ENCODE peak calls at places on chromosomes 1 and 21, in seven cellular contexts. B is left lung; V is K562; K is CD8-positive, alpha-beta T cell; S is sigmoid colon; O is GM23338; N is psoas muscle. P is an unnamed sample. For H3K4me1, the result is how much of the 10 kb centered on the place peaks cover.

GRCh38 chr1:2335721-2336475 is 55.5 kb downstream of the MORN1 start:
- DNase-seq in K (no peak), V (no peak), O (no peak), N (no peak), B (no peak), S (no peak), P (no peak)

GRCh38 chr1:224733021-224733911 is 117.1 kb downstream of the CNIH3 start:
- DNase-seq in K (no peak), N (peak), O (no peak), S (no peak), V (no peak), B (no peak), P (peak)

GRCh38 chr1:170290226-170290625 is 144.5 kb downstream of the NTMT2 start:
- DNase-seq in B (no peak), V (no peak), O (no peak), N (no peak), S (no peak), K (no peak), P (no peak)

GRCh38 chr1:18637553-18637960 is 6.9 kb downstream of the PAX7 start:
- DNase-seq in B (no peak), V (no peak), O (peak), K (no peak), S (no peak), N (no peak), P (no peak)

GRCh38 chr1:101268893-101269292 is 32.1 kb downstream of the S1PR1 start:
- DNase-seq in N (no peak), V (no peak), S (no peak), B (no peak), O (no peak), K (no peak), P (no peak)

GRCh38 chr1:57835620-57836019 is 411.8 kb upstream of the DAB1 start:
- DNase-seq in V (no peak), S (no peak), N (no peak), B (no peak), K (no peak), O (peak), P (no peak)

GRCh38 chr1:51301152-51301843 is 29.1 kb downstream of the TTC39A start:
- DNase-seq in V (no peak), S (peak), B (no peak), K (no peak), N (no peak), O (no peak), P (no peak)

GRCh38 chr1:147273409-147274307 is 31.2 kb downstream of the CHD1L start:
- DNase-seq in S (no peak), V (peak), O (peak), B (no peak), N (no peak), K (peak), P (peak)

GRCh38 chr21:42570841-42571387 is 57.3 kb downstream of the SLC37A1 start:
- DNase-seq in O (peak), V (no peak), K (no peak), N (peak), B (peak), S (peak), P (peak)

GRCh38 chr1:201356701-201357100 is 20.8 kb downstream of the TNNT2 start:
- DNase-seq in B (no peak), N (peak), S (no peak), O (no peak), V (no peak), K (no peak), P (no peak)

GRCh38 chr1:155976913-155977606 is 1.3 kb downstream of the ARHGEF2 start:
- DNase-seq in N (no peak), B (no peak), O (no peak), K (no peak), V (no peak), S (no peak), P (peak)
- H3K4me1 ChIP-seq in N (half or more), B (half or more), O (half or more), K (half or more), V (half or more), S (half or more), P (under half)

DNA sequence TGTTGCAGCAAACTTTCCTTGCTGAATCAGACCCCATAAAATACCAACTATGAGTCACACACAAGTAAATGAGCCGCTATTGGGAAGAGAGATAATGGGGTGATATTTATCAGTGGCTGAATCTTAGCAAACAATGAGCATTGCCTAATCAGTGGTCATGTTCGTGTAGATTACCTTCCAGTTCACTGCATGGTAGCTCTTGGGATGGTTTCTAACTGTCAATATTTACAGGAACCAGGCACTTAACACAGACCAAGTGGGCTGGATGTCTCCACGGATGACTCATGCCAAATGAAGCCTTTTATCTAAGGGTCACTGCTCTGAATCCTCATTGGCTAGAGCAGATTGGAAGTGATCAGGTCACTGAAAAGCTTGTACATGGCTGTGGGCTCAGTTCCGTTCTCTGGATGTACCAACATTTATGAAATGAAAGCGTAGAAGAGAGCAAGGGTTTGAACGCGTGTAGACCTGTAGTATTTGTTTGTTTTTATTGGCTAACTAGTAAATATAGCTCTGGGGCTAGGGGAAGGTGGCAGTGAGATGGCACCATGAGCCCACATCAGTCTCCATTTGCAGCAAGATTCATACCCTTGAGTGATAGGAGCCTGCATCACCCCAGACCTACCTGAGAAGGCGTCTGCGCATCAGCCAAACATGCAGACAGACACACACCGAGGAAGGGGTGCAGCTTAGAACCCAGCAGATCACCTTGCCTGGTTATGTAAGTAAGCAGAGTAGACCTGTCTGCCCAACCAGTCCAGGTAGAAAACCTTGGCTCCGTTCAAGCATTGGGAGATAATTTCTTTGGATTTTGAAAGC is 153.3 kb downstream of the TOMM20 start:
- DNase-seq in B (no peak), O (no peak), V (peak), K (no peak), N (no peak), S (peak), P (peak)
- H3K4me1 ChIP-seq in B (half or more), O (under half), V (under half), K (under half), N (half or more), S (half or more), P (half or more)

GRCh38 chr1:85361606-85362005 is 85.2 kb upstream of the BCL10 start:
- DNase-seq in K (no peak), B (no peak), O (no peak), V (no peak), S (no peak), N (no peak), P (peak)

GRCh38 chr1:85363526-85363925 is 87.1 kb upstream of the BCL10 start:
- DNase-seq in N (no peak), B (no peak), K (no peak), S (no peak), O (no peak), V (no peak), P (no peak)

GRCh38 chr1:85361106-85361505 is 84.7 kb upstream of the BCL10 start:
- DNase-seq in O (no peak), S (no peak), K (no peak), B (no peak), V (no peak), N (no peak), P (peak)

GRCh38 chr1:85365851-85366250 is 89.4 kb upstream of the BCL10 start:
- DNase-seq in N (no peak), O (no peak), S (no peak), K (no peak), V (no peak), B (no peak), P (no peak)

GRCh38 chr1:85363102-85363501 is 86.7 kb upstream of the BCL10 start:
- DNase-seq in V (no peak), B (no peak), N (no peak), O (no peak), K (no peak), S (no peak), P (no peak)
- H3K4me1 ChIP-seq in V (under half), B (under half), N (under half), O (under half), K (under half), S (under half), P (half or more)

GRCh38 chr1:3614755-3615742 is 3.7 kb upstream of the MEGF6 start:
- DNase-seq in S (no peak), B (no peak), V (peak), O (peak), N (no peak), K (no peak), P (peak)
- H3K4me1 ChIP-seq in S (under half), B (half or more), V (under half), O (under half), N (under half), K (under half), P (under half)

DNA sequence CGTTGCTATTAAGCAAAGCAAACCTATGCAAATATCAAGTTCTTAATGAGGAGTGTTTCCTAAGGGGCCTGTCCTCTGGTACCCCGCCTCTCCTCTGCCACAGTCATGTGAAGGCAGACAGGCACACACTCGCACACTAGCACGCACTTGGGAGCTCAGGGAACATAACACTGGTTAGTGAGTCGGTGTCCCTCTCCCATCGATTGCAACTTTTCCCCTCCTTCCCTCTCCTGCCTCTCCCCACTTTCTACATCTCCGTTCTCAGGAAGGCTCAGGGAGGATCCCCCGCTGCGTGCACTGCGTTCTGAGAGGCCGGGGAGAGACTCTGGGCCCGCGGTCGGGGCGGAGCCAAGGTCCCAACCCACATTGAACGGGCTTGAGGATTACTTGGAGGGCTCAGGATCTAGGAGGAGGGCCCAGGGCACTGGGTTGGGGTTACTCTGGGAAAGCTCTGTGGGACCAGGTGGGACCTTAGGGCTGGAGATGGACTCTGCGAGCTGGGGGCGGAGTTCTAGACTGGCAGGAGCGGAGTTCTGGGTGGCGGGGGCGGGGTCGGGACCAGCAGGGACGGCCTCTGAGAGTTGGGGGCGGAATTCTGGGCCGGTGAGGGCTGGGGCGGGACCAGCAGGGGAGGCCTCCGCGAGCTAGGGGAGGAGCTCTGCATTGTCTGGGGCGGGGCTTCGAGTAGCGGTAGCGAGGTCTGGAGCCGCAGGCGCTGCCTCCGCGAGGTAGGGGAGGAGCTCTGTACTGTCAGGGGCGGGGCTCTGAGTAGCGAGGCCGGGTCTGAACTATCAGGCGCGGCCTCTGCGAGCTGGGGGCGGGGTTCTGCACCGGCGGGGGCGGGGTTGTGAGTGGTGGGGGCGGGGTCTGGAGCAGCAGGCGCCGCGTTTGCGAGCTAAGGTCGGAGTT is 533 bp upstream of the LEPR start:
- DNase-seq in B (peak), O (peak), V (peak), K (peak), N (peak), S (peak), P (peak)
- H3K4me1 ChIP-seq in B (under half), O (under half), V (under half), K (under half), N (under half), S (under half), P (half or more)

GRCh38 chr1:6288674-6289073 is 27.8 kb upstream of the GPR153 start:
- DNase-seq in N (no peak), V (no peak), K (no peak), S (no peak), O (no peak), B (no peak), P (no peak)

GRCh38 chr1:6286266-6286665 is 25.4 kb upstream of the GPR153 start:
- DNase-seq in O (no peak), V (no peak), B (no peak), S (no peak), K (no peak), N (no peak), P (no peak)

GRCh38 chr1:6287029-6287428 is 26.1 kb upstream of the GPR153 start:
- DNase-seq in O (no peak), V (no peak), N (no peak), K (no peak), S (no peak), B (no peak), P (no peak)

GRCh38 chr1:6287431-6287886 is 26.6 kb upstream of the GPR153 start:
- DNase-seq in S (no peak), V (no peak), B (no peak), O (no peak), K (no peak), N (no peak), P (no peak)

GRCh38 chr1:6288026-6288425 is 27.1 kb upstream of the GPR153 start:
- DNase-seq in V (no peak), N (no peak), O (no peak), B (no peak), K (no peak), S (no peak), P (no peak)
- H3K4me1 ChIP-seq in V (under half), N (under half), O (under half), B (under half), K (under half), S (under half), P (under half)

DNA sequence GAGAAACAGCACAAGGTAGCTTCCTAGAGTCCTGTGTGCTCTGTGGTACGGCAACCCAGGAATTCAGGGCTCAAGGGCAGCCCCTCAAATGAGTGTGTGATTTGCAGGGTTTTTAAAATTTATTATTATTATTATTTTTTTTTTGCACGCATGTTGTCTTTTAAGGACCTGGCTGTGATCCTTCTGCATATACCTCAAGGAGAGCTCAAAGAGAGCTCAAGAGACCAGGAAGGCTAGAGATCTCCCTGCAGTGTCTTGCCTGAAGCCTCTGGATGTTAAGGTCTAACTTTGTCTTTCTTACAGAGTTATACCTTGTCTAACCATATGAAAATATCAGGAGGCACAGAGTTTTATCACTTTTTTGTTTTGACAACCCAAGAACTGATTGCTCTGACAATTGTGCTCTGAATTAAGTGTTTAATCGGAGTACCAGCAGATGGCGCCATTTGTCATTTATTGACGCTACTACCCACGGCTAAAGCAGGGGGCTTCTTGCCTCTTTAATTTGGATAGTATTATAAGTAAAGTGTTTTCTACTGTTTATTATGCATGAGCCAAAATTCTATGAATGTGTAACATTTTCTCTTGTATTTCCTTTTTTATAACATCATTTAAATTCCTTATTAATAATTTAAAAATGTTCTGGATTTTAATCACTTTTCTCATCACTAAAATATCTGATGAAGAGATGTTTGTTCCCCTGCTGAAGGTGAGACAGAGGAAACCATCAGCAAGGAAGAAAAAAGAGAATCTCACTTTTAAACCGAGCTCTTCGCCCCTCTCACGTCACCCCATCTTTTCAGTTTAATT is 35.8 kb upstream of the LMO4 start:
- DNase-seq in B (no peak), V (peak), K (peak), O (peak), N (no peak), S (no peak), P (peak)
- H3K4me1 ChIP-seq in B (under half), V (under half), K (under half), O (under half), N (under half), S (under half), P (under half)

DNA sequence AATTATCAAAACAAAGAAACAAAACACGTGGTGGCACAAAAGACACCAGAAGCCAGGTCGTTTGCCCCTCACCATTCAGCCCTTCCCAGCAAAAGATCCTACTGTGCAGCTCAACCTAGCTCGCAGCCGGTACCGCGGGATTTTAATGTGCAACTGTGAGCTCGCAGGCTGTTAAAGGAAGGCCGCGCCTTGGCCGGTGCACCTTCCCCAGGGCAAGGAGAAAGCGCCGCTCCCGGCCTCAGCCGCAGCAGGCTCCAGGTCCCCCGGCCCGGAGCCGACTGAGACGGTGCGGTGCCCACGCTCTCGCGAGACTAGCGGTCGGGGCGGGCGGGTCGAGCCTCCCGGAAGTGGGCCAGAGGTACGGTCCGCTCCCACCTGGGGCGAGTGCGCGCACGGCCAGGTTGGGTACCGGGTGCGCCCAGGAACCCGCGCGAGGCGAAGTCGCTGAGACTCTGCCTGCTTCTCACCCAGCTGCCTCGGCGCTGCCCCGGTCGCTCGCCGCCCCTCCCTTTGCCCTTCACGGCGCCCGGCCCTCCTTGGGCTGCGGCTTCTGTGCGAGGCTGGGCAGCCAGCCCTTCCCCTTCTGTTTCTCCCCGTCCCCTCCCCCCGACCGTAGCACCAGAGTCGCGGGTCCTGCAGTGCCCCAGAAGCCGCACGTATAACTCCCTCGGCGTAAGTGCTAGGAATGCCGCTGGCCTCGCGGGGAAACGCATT is at the start of gene AGL:
- DNase-seq in O (peak), S (peak), V (peak), N (peak), K (peak), B (peak), P (peak)
- H3K4me1 ChIP-seq in O (under half), S (under half), V (under half), N (under half), K (under half), B (under half), P (under half)

GRCh38 chr1:244052011-244052727 is 1.1 kb downstream of the ZBTB18 start:
- DNase-seq in K (no peak), N (no peak), O (no peak), S (no peak), B (no peak), V (no peak), P (no peak)

GRCh38 chr1:244053831-244054230 is 2.7 kb downstream of the ZBTB18 start:
- DNase-seq in N (no peak), O (no peak), S (no peak), K (no peak), B (no peak), V (no peak), P (no peak)

GRCh38 chr1:244052728-244053312 is 1.7 kb downstream of the ZBTB18 start:
- DNase-seq in V (no peak), B (no peak), K (no peak), N (no peak), S (no peak), O (no peak), P (no peak)

GRCh38 chr1:244054924-244055263 is 3.8 kb downstream of the ZBTB18 start:
- DNase-seq in O (no peak), N (no peak), K (peak), S (no peak), V (no peak), B (peak), P (no peak)

GRCh38 chr1:244054247-244054923 is 3.3 kb downstream of the ZBTB18 start:
- DNase-seq in B (peak), V (no peak), K (no peak), O (no peak), N (no peak), S (no peak), P (no peak)
- H3K4me1 ChIP-seq in B (under half), V (under half), K (under half), O (under half), N (under half), S (under half), P (under half)

P was measured in PC-3.